ENCODE peak calls at places on chromosomes 3 and 15, in ten cellular contexts. One of them, this sample, is unnamed.

GRCh38 chr3:98188553-98188952 is 22.1 kb downstream of the OR5H15 start:
- DNase-seq in CD8-positive, alpha-beta T cell: no peak
- DNase-seq in uterus: no peak
- DNase-seq in dorsolateral prefrontal cortex: no peak
- DNase-seq in Jurkat, Clone E6-1: peak; percentile 57
- DNase-seq in colonic mucosa: no peak
- DNase-seq in IMR-90: no peak
- DNase-seq in CD8-positive, alpha-beta memory T cell: peak; percentile 4
- DNase-seq in foreskin fibroblast: no peak
- DNase-seq in fibroblast of lung: no peak
- DNase-seq in this sample: no peak

GRCh38 chr3:136898549-136898948 is 36.5 kb downstream of the NCK1 start:
- DNase-seq in Jurkat, Clone E6-1: no peak
- DNase-seq in CD8-positive, alpha-beta T cell: no peak
- DNase-seq in CD8-positive, alpha-beta memory T cell: no peak
- DNase-seq in foreskin fibroblast: no peak
- DNase-seq in colonic mucosa: no peak
- DNase-seq in fibroblast of lung: no peak
- DNase-seq in uterus: no peak
- DNase-seq in dorsolateral prefrontal cortex: no peak
- DNase-seq in IMR-90: no peak
- DNase-seq in this sample: no peak

GRCh38 chr3:78022232-78022631 is 982.3 kb downstream of the ROBO2 start:
- DNase-seq in Jurkat, Clone E6-1: no peak
- DNase-seq in CD8-positive, alpha-beta T cell: no peak
- DNase-seq in IMR-90: no peak
- DNase-seq in colonic mucosa: no peak
- DNase-seq in uterus: no peak
- DNase-seq in CD8-positive, alpha-beta memory T cell: no peak
- DNase-seq in fibroblast of lung: no peak
- DNase-seq in foreskin fibroblast: no peak
- DNase-seq in dorsolateral prefrontal cortex: no peak
- DNase-seq in this sample: no peak

GRCh38 chr3:32856355-32856889 is 38.6 kb downstream of the TRIM71 start:
- DNase-seq in Jurkat, Clone E6-1: no peak
- DNase-seq in fibroblast of lung: no peak
- DNase-seq in CD8-positive, alpha-beta memory T cell: no peak
- DNase-seq in foreskin fibroblast: no peak
- DNase-seq in CD8-positive, alpha-beta T cell: no peak
- DNase-seq in dorsolateral prefrontal cortex: no peak
- DNase-seq in colonic mucosa: no peak
- DNase-seq in IMR-90: no peak
- DNase-seq in uterus: no peak
- DNase-seq in this sample: no peak

GRCh38 chr3:185971579-185971978 is 33.8 kb upstream of the TRA2B start:
- DNase-seq in colonic mucosa: no peak
- DNase-seq in CD8-positive, alpha-beta T cell: no peak
- DNase-seq in dorsolateral prefrontal cortex: no peak
- DNase-seq in Jurkat, Clone E6-1: no peak
- DNase-seq in uterus: no peak
- DNase-seq in foreskin fibroblast: no peak
- DNase-seq in fibroblast of lung: no peak
- DNase-seq in CD8-positive, alpha-beta memory T cell: no peak
- DNase-seq in IMR-90: no peak
- DNase-seq in this sample: no peak

GRCh38 chr15:66429117-66429516 is 42.4 kb downstream of the MAP2K1 start:
- DNase-seq in colonic mucosa: no peak
- DNase-seq in foreskin fibroblast: no peak
- DNase-seq in CD8-positive, alpha-beta T cell: no peak
- DNase-seq in fibroblast of lung: no peak
- DNase-seq in uterus: no peak
- DNase-seq in IMR-90: no peak
- DNase-seq in Jurkat, Clone E6-1: no peak
- DNase-seq in dorsolateral prefrontal cortex: no peak
- DNase-seq in CD8-positive, alpha-beta memory T cell: no peak
- DNase-seq in this sample: no peak

GRCh38 chr15:91522609-91523332 is 330.7 kb upstream of the SLCO3A1 start:
- DNase-seq in dorsolateral prefrontal cortex: no peak
- DNase-seq in CD8-positive, alpha-beta memory T cell: peak; percentile 33
- DNase-seq in IMR-90: peak; percentile 80
- DNase-seq in CD8-positive, alpha-beta T cell: no peak
- DNase-seq in uterus: no peak
- DNase-seq in fibroblast of lung: peak; percentile 59
- DNase-seq in Jurkat, Clone E6-1: no peak
- DNase-seq in foreskin fibroblast: peak; percentile 11
- DNase-seq in colonic mucosa: no peak
- DNase-seq in this sample: no peak

GRCh38 chr15:83837946-83838571 is 184.1 kb downstream of the ADAMTSL3 start:
- DNase-seq in fibroblast of lung: no peak
- DNase-seq in uterus: no peak
- DNase-seq in IMR-90: peak; percentile 14
- DNase-seq in CD8-positive, alpha-beta T cell: no peak
- DNase-seq in CD8-positive, alpha-beta memory T cell: no peak
- DNase-seq in foreskin fibroblast: no peak
- DNase-seq in colonic mucosa: no peak
- DNase-seq in Jurkat, Clone E6-1: peak; percentile 12
- DNase-seq in dorsolateral prefrontal cortex: peak; percentile 50
- DNase-seq in this sample: peak; percentile 76

GRCh38 chr3:13208706-13209295 is 135.6 kb upstream of the IQSEC1 start:
- DNase-seq in Jurkat, Clone E6-1: no peak
- DNase-seq in CD8-positive, alpha-beta T cell: no peak
- DNase-seq in foreskin fibroblast: no peak
- DNase-seq in colonic mucosa: no peak
- DNase-seq in IMR-90: no peak
- DNase-seq in fibroblast of lung: no peak
- DNase-seq in uterus: no peak
- DNase-seq in CD8-positive, alpha-beta memory T cell: no peak
- DNase-seq in dorsolateral prefrontal cortex: no peak
- DNase-seq in this sample: no peak

GRCh38 chr15:45139770-45140169 is 10.0 kb downstream of the DUOX1 start:
- DNase-seq in uterus: no peak
- DNase-seq in dorsolateral prefrontal cortex: no peak
- DNase-seq in IMR-90: no peak
- DNase-seq in colonic mucosa: no peak
- DNase-seq in foreskin fibroblast: no peak
- DNase-seq in CD8-positive, alpha-beta memory T cell: no peak
- DNase-seq in fibroblast of lung: no peak
- DNase-seq in Jurkat, Clone E6-1: no peak
- DNase-seq in CD8-positive, alpha-beta T cell: no peak
- DNase-seq in this sample: no peak

GRCh38 chr3:78878011-78878410 is 889.8 kb downstream of the ROBO1 start:
- DNase-seq in Jurkat, Clone E6-1: no peak
- DNase-seq in CD8-positive, alpha-beta memory T cell: no peak
- DNase-seq in foreskin fibroblast: peak; percentile 44
- DNase-seq in uterus: no peak
- DNase-seq in dorsolateral prefrontal cortex: no peak
- DNase-seq in IMR-90: peak; percentile 80
- DNase-seq in fibroblast of lung: peak; percentile 89
- DNase-seq in colonic mucosa: no peak
- DNase-seq in CD8-positive, alpha-beta T cell: no peak
- DNase-seq in this sample: no peak

GRCh38 chr3:168053115-168053514 is 42.6 kb downstream of the GOLIM4 start:
- DNase-seq in colonic mucosa: no peak
- DNase-seq in dorsolateral prefrontal cortex: no peak
- DNase-seq in Jurkat, Clone E6-1: no peak
- DNase-seq in foreskin fibroblast: no peak
- DNase-seq in IMR-90: no peak
- DNase-seq in uterus: no peak
- DNase-seq in CD8-positive, alpha-beta memory T cell: no peak
- DNase-seq in fibroblast of lung: no peak
- DNase-seq in CD8-positive, alpha-beta T cell: no peak
- DNase-seq in this sample: no peak

GRCh38 chr3:192275741-192276355 is 451.5 kb downstream of the FGF12 start:
- DNase-seq in dorsolateral prefrontal cortex: no peak
- DNase-seq in CD8-positive, alpha-beta memory T cell: no peak
- DNase-seq in uterus: no peak
- DNase-seq in fibroblast of lung: peak; percentile 58
- DNase-seq in foreskin fibroblast: no peak
- DNase-seq in Jurkat, Clone E6-1: no peak
- DNase-seq in IMR-90: peak; percentile 14
- DNase-seq in CD8-positive, alpha-beta T cell: no peak
- DNase-seq in colonic mucosa: no peak
- DNase-seq in this sample: no peak

GRCh38 chr3:172127929-172128580 is 88.7 kb downstream of the FNDC3B start:
- DNase-seq in uterus: no peak
- DNase-seq in Jurkat, Clone E6-1: no peak
- DNase-seq in CD8-positive, alpha-beta memory T cell: no peak
- DNase-seq in IMR-90: no peak
- DNase-seq in fibroblast of lung: no peak
- DNase-seq in dorsolateral prefrontal cortex: no peak
- DNase-seq in CD8-positive, alpha-beta T cell: no peak
- DNase-seq in colonic mucosa: no peak
- DNase-seq in foreskin fibroblast: no peak
- DNase-seq in this sample: no peak

GRCh38 chr3:172127141-172127540 is 87.8 kb downstream of the FNDC3B start:
- DNase-seq in uterus: no peak
- DNase-seq in dorsolateral prefrontal cortex: no peak
- DNase-seq in Jurkat, Clone E6-1: no peak
- DNase-seq in CD8-positive, alpha-beta T cell: no peak
- DNase-seq in colonic mucosa: no peak
- DNase-seq in CD8-positive, alpha-beta memory T cell: no peak
- DNase-seq in IMR-90: no peak
- DNase-seq in foreskin fibroblast: no peak
- DNase-seq in fibroblast of lung: no peak
- DNase-seq in this sample: no peak

GRCh38 chr3:172129868-172130751 is 90.7 kb downstream of the FNDC3B start:
- DNase-seq in dorsolateral prefrontal cortex: no peak
- DNase-seq in foreskin fibroblast: peak; percentile 99
- DNase-seq in fibroblast of lung: peak; percentile 100
- DNase-seq in uterus: peak; percentile 94
- DNase-seq in Jurkat, Clone E6-1: no peak
- DNase-seq in CD8-positive, alpha-beta T cell: no peak
- DNase-seq in CD8-positive, alpha-beta memory T cell: no peak
- DNase-seq in IMR-90: peak; percentile 99
- DNase-seq in colonic mucosa: peak; percentile 82
- DNase-seq in this sample: peak; percentile 95

GRCh38 chr3:172129534-172129867 is 90.1 kb downstream of the FNDC3B start:
- DNase-seq in uterus: no peak
- DNase-seq in IMR-90: no peak
- DNase-seq in CD8-positive, alpha-beta T cell: no peak
- DNase-seq in fibroblast of lung: no peak
- DNase-seq in colonic mucosa: no peak
- DNase-seq in CD8-positive, alpha-beta memory T cell: no peak
- DNase-seq in Jurkat, Clone E6-1: no peak
- DNase-seq in dorsolateral prefrontal cortex: no peak
- DNase-seq in foreskin fibroblast: no peak
- DNase-seq in this sample: no peak

DNA sequence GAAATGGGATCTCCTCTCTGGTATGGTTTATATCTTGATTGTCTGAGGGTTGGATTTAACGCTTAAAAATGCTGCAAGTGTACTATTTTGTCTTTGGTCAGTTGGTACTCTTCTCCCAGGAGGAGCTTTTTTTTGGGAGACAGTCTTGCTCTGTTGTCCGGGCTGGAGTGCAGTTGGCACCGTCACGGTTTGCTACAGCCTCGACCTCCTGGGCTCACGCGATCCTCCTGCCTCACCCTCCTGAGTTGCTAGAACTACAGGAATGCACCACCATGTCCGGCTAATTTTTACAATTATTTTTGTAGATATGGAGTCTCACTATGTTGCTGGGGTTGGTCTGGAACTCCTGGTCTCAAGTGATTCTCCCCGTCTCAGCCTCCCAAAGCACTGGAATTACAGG is 89.5 kb downstream of the FNDC3B start:
- DNase-seq in dorsolateral prefrontal cortex: no peak
- DNase-seq in CD8-positive, alpha-beta T cell: no peak
- DNase-seq in foreskin fibroblast: no peak
- DNase-seq in colonic mucosa: no peak
- DNase-seq in uterus: no peak
- DNase-seq in Jurkat, Clone E6-1: no peak
- DNase-seq in fibroblast of lung: no peak
- DNase-seq in IMR-90: no peak
- DNase-seq in CD8-positive, alpha-beta memory T cell: no peak
- DNase-seq in this sample: no peak
- H3K4me3 ChIP-seq in dorsolateral prefrontal cortex: no peak overlapping the region
- H3K4me3 ChIP-seq in CD8-positive, alpha-beta T cell: no peak overlapping the region
- H3K4me3 ChIP-seq in foreskin fibroblast: no peak overlapping the region
- H3K4me3 ChIP-seq in colonic mucosa: no peak overlapping the region
- H3K4me3 ChIP-seq in uterus: no peak overlapping the region
- H3K4me3 ChIP-seq in Jurkat, Clone E6-1: no peak overlapping the region
- H3K4me3 ChIP-seq in fibroblast of lung: no peak overlapping the region
- H3K4me3 ChIP-seq in IMR-90: no peak overlapping the region
- H3K4me3 ChIP-seq in CD8-positive, alpha-beta memory T cell: no peak overlapping the region
- H3K4me3 ChIP-seq in this sample: no peak overlapping the region

GRCh38 chr3:138877246-138877645 is 42.5 kb upstream of the PIK3CB start:
- DNase-seq in Jurkat, Clone E6-1: no peak
- DNase-seq in IMR-90: no peak
- DNase-seq in foreskin fibroblast: no peak
- DNase-seq in CD8-positive, alpha-beta memory T cell: no peak
- DNase-seq in uterus: no peak
- DNase-seq in fibroblast of lung: no peak
- DNase-seq in colonic mucosa: no peak
- DNase-seq in dorsolateral prefrontal cortex: no peak
- DNase-seq in CD8-positive, alpha-beta T cell: no peak
- DNase-seq in this sample: no peak
- H3K4me3 ChIP-seq in Jurkat, Clone E6-1: no peak overlapping the region
- H3K4me3 ChIP-seq in IMR-90: no peak overlapping the region
- H3K4me3 ChIP-seq in foreskin fibroblast: no peak overlapping the region
- H3K4me3 ChIP-seq in CD8-positive, alpha-beta memory T cell: no peak overlapping the region
- H3K4me3 ChIP-seq in uterus: no peak overlapping the region
- H3K4me3 ChIP-seq in fibroblast of lung: no peak overlapping the region
- H3K4me3 ChIP-seq in colonic mucosa: no peak overlapping the region
- H3K4me3 ChIP-seq in dorsolateral prefrontal cortex: no peak overlapping the region
- H3K4me3 ChIP-seq in CD8-positive, alpha-beta T cell: no peak overlapping the region
- H3K4me3 ChIP-seq in this sample: no peak overlapping the region

DNA sequence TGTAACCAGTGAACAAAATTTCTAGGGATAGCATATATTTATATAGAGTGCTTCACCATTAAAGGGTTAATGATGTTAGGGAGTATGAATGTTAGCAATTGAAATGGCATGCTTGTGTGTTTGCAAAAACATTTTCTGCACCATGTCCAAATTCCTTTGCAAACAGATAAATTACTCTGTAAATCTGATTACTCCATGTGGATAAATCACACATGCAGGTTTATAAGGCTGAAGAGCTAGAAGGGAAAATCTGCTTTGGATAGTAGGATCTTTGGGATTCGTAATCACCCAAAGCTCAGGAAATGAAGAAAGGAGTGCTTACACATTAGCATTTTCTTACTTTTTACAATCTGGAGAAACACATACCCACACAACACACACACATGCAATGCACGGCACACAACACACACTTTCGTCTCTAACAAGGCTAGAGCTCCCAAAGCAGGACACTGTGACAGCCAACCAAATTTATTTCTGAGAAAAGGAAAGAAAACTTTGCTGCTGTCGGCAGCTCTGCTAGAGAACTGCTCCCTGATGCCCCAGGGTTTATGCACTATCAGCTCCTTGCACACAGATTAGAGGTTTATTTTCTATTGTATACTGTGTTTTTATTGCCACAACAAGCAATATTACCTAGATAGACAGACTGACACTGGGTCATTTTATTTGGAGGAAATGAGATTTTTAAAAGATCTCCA is 2.0 kb downstream of the LSAMP start:
- DNase-seq in dorsolateral prefrontal cortex: no peak
- DNase-seq in uterus: no peak
- DNase-seq in CD8-positive, alpha-beta memory T cell: no peak
- DNase-seq in colonic mucosa: no peak
- DNase-seq in CD8-positive, alpha-beta T cell: no peak
- DNase-seq in Jurkat, Clone E6-1: no peak
- DNase-seq in IMR-90: peak; percentile 34
- DNase-seq in fibroblast of lung: peak; percentile 56
- DNase-seq in foreskin fibroblast: no peak
- DNase-seq in this sample: no peak
- H3K4me3 ChIP-seq in dorsolateral prefrontal cortex: peak overlapping the region; percentile 75
- H3K4me3 ChIP-seq in uterus: no peak overlapping the region
- H3K4me3 ChIP-seq in CD8-positive, alpha-beta memory T cell: no peak overlapping the region
- H3K4me3 ChIP-seq in colonic mucosa: no peak overlapping the region
- H3K4me3 ChIP-seq in CD8-positive, alpha-beta T cell: no peak overlapping the region
- H3K4me3 ChIP-seq in Jurkat, Clone E6-1: no peak overlapping the region
- H3K4me3 ChIP-seq in IMR-90: peak overlapping the region; percentile 39
- H3K4me3 ChIP-seq in fibroblast of lung: peak overlapping the region; percentile 38
- H3K4me3 ChIP-seq in foreskin fibroblast: peak overlapping the region; percentile 81
- H3K4me3 ChIP-seq in this sample: no peak overlapping the region

GRCh38 chr15:63948971-63949370 is 97.3 kb downstream of the DAPK2 start:
- DNase-seq in uterus: no peak
- DNase-seq in Jurkat, Clone E6-1: no peak
- DNase-seq in CD8-positive, alpha-beta T cell: no peak
- DNase-seq in colonic mucosa: peak; percentile 9
- DNase-seq in IMR-90: no peak
- DNase-seq in dorsolateral prefrontal cortex: no peak
- DNase-seq in fibroblast of lung: peak; percentile 43
- DNase-seq in CD8-positive, alpha-beta memory T cell: no peak
- DNase-seq in foreskin fibroblast: no peak
- DNase-seq in this sample: no peak
- H3K4me3 ChIP-seq in uterus: no peak overlapping the region
- H3K4me3 ChIP-seq in Jurkat, Clone E6-1: no peak overlapping the region
- H3K4me3 ChIP-seq in CD8-positive, alpha-beta T cell: no peak overlapping the region
- H3K4me3 ChIP-seq in colonic mucosa: no peak overlapping the region
- H3K4me3 ChIP-seq in IMR-90: no peak overlapping the region
- H3K4me3 ChIP-seq in dorsolateral prefrontal cortex: no peak overlapping the region
- H3K4me3 ChIP-seq in fibroblast of lung: no peak overlapping the region
- H3K4me3 ChIP-seq in CD8-positive, alpha-beta memory T cell: no peak overlapping the region
- H3K4me3 ChIP-seq in foreskin fibroblast: no peak overlapping the region
- H3K4me3 ChIP-seq in this sample: no peak overlapping the region